ENCODE peak calls at places on chromosomes 3 and 15, in nine cellular contexts. L is upper lobe of right lung; O is body of pancreas; D is effector memory CD4-positive, alpha-beta T cell; G is Peyer's patch; A is gastrocnemius medialis; U is H9; M is heart right ventricle; Y is stomach. K is an unnamed sample.
A peak's percentile ranks its signal among the peaks of the same experiment; 100 is the strongest.

GRCh38 chr15:40702077-40702476 is 7.1 kb downstream of the RAD51 start:
- DNase-seq in D (no peak), O (no peak), A (no peak), M (no peak), Y (no peak), U (no peak), L (no peak), G (no peak), K (no peak)

GRCh38 chr3:15794303-15794771 is 3.4 kb downstream of the ANKRD28 start:
- DNase-seq in L (no peak), M (no peak), A (no peak), G (no peak), O (no peak), U (no peak), Y (no peak), D (peak; percentile 34), K (no peak)

GRCh38 chr3:112053229-112053628 is 18.7 kb downstream of the TMPRSS7 start:
- DNase-seq in O (no peak), A (no peak), D (no peak), L (no peak), G (no peak), U (no peak), M (no peak), Y (no peak), K (no peak)

GRCh38 chr3:113948015-113948917 is 453 bp downstream of the ZDHHC23 start:
- DNase-seq in O (peak; percentile 61), G (peak; percentile 77), M (peak; percentile 11), L (peak; percentile 79), Y (peak; percentile 52), D (peak; percentile 27), A (no peak), U (peak; percentile 81), K (peak; percentile 68)

GRCh38 chr3:39494781-39495180 is 27.3 kb downstream of the MOBP start:
- DNase-seq in U (no peak), M (no peak), L (no peak), D (no peak), Y (no peak), O (no peak), A (no peak), G (no peak), K (no peak)

GRCh38 chr3:71787851-71788405 is 3.0 kb upstream of the PROK2 start:
- DNase-seq in L (no peak), Y (no peak), G (no peak), U (no peak), D (no peak), O (no peak), A (no peak), M (no peak), K (no peak)

GRCh38 chr15:88913850-88914169 is 631 bp upstream of the MFGE8 start:
- DNase-seq in G (no peak), Y (no peak), O (no peak), U (no peak), M (no peak), A (no peak), D (no peak), L (no peak), K (no peak)

GRCh38 chr3:178671261-178672191 is 135.3 kb downstream of the KCNMB2 start:
- DNase-seq in M (no peak), O (no peak), G (no peak), Y (no peak), L (no peak), A (no peak), D (no peak), U (no peak), K (no peak)

GRCh38 chr3:46643701-46644100 is 31.4 kb downstream of the FAM240A start:
- DNase-seq in D (no peak), Y (no peak), M (no peak), L (no peak), G (no peak), U (no peak), A (no peak), O (no peak), K (no peak)

GRCh38 chr3:116815831-116816588 is 106.4 kb downstream of the TUSC7 start:
- DNase-seq in Y (no peak), A (no peak), L (no peak), O (peak; percentile 19), U (no peak), G (no peak), M (no peak), D (no peak), K (peak; percentile 28)

GRCh38 chr3:85030052-85030451 is 71.3 kb downstream of the CADM2 start:
- DNase-seq in A (no peak), Y (no peak), M (no peak), D (no peak), G (no peak), L (no peak), O (no peak), U (no peak), K (no peak)

GRCh38 chr15:29117778-29118177 is 151.8 kb downstream of the NSMCE3 start:
- DNase-seq in D (no peak), O (no peak), Y (no peak), G (no peak), A (no peak), U (no peak), M (no peak), L (no peak), K (no peak)

GRCh38 chr15:29116970-29117700 is 152.5 kb downstream of the NSMCE3 start:
- DNase-seq in D (no peak), G (no peak), Y (no peak), U (no peak), O (no peak), L (no peak), A (no peak), M (no peak), K (no peak)

GRCh38 chr15:29114277-29115092 is 155.1 kb downstream of the NSMCE3 start:
- DNase-seq in U (no peak), O (no peak), A (no peak), Y (no peak), G (no peak), D (no peak), M (no peak), L (no peak), K (no peak)

GRCh38 chr15:29113336-29114276 is 156.0 kb downstream of the NSMCE3 start:
- DNase-seq in U (no peak), D (no peak), M (no peak), A (no peak), G (no peak), L (no peak), Y (no peak), O (no peak), K (no peak)

GRCh38 chr15:29115093-29115991 is 154.3 kb downstream of the NSMCE3 start:
- DNase-seq in U (peak; percentile 71), D (no peak), L (no peak), G (no peak), Y (no peak), M (no peak), A (no peak), O (no peak), K (no peak)
- H3K9me3 ChIP-seq in U (no peaks in the 10 kb centered on the region), D (no peaks in the 10 kb centered on the region), L (no peaks in the 10 kb centered on the region), G (no peaks in the 10 kb centered on the region), Y (no peaks in the 10 kb centered on the region), M (no peaks in the 10 kb centered on the region), A (no peaks in the 10 kb centered on the region), O (no peaks in the 10 kb centered on the region), K (no peaks in the 10 kb centered on the region)

GRCh38 chr3:45597166-45597565 is 2.6 kb downstream of the LIMD1 start:
- DNase-seq in M (peak; percentile 25), Y (peak; percentile 48), A (no peak), O (peak; percentile 63), L (no peak), G (no peak), U (no peak), D (no peak), K (peak; percentile 42)

GRCh38 chr3:45596290-45596791 is 1.8 kb downstream of the LIMD1 start:
- DNase-seq in D (no peak), M (no peak), A (no peak), L (no peak), U (no peak), O (no peak), G (no peak), Y (no peak), K (peak; percentile 43)

GRCh38 chr3:45599424-45599886 is 4.9 kb downstream of the LIMD1 start:
- DNase-seq in D (no peak), G (no peak), U (no peak), Y (peak; percentile 51), A (peak; percentile 82), O (peak; percentile 68), M (peak; percentile 41), L (no peak), K (peak; percentile 60)

GRCh38 chr3:45595364-45596154 is 1.0 kb downstream of the LIMD1 start:
- DNase-seq in M (peak; percentile 48), A (peak; percentile 36), Y (peak; percentile 63), U (no peak), D (no peak), O (peak; percentile 52), G (peak; percentile 70), L (no peak), K (peak; percentile 76)

DNA sequence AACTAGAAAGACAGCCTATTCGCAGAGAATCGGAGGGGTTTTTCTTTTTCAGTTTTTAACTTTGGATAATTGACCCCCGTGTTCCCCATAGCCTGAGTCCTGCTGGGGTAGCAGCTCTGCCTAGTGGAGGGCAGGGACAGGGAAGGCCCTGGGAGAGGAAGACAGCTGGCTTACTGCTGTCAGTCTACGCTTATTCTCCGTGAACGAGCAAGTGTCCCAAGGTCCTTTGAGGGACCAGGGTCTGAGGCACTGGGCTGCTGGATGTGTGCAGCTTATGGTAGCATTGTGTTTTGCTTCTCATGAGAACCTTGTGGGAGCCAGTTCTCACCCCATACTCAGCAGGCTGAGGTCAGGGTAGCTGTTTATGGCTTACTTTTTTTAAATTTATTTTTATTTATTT is 3.0 kb downstream of the LIMD1 start:
- DNase-seq in L (no peak), A (no peak), M (no peak), D (no peak), Y (no peak), U (no peak), G (no peak), O (no peak), K (peak; percentile 25)
- H3K4me1 ChIP-seq in L (peaks cover 67% of the 10 kb centered on the region), A (peaks cover 90% of the 10 kb centered on the region), M (peaks cover 62% of the 10 kb centered on the region), D (peaks cover 55% of the 10 kb centered on the region), Y (peaks cover 71% of the 10 kb centered on the region), U (peaks cover 2% of the 10 kb centered on the region), G (peaks cover 21% of the 10 kb centered on the region), O (peaks cover 84% of the 10 kb centered on the region), K (peaks cover 38% of the 10 kb centered on the region)

DNA sequence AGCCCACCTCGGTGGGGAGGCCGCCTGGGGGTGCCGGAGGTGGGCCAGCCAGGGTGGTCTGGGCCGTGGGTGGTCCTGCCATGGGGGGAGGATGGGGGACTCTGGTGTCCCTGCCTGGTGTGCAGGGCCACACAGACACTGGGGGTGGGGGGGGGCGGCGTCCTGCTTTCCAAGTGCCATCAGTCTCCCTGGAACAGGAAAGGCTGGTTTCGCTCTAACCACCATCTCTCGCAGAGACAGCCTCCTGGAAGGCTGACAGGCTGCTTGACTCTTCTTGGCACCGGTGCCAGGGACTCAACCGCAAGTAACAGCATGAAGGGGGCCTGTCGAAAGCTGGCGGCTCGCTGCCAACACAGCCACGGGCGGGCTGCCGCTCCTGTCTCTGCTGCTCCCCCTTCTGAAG is 40.3 kb downstream of the RGMA start:
- DNase-seq in G (no peak), L (peak; percentile 86), U (no peak), Y (no peak), O (peak; percentile 37), A (no peak), D (no peak), M (no peak), K (no peak)
- H3K27ac ChIP-seq in G (no peak overlapping the region), L (no peak overlapping the region), U (no peak overlapping the region), Y (peak overlapping the region; percentile 37), O (no peak overlapping the region), A (peak overlapping the region; percentile 59), D (no peak overlapping the region), M (no peak overlapping the region), K (no peak overlapping the region)

DNA sequence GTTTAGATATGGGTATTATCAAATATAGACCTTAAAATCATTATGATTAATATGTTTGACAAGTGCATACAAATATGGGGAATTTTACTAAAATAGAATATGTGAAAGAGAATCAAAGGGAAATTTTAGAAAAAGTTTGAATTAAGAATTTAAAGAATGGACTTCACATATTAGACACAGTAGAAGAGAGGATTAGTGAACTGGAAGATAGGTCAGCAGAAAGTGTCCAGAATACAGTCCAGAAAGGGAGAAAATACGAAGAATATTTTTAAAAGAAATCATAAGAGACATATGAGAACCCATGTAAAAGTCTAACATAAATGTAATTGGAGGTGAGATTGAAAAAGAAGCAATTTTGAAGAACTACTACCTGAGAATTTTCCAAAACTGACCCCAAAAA is 139.9 kb downstream of the DTWD1 start:
- DNase-seq in U (no peak), G (no peak), O (no peak), D (no peak), A (no peak), Y (no peak), L (no peak), M (no peak), K (no peak)
- H3K9me3 ChIP-seq in U (no peaks in the 10 kb centered on the region), G (no peaks in the 10 kb centered on the region), O (peaks cover 18% of the 10 kb centered on the region), D (peaks cover 7% of the 10 kb centered on the region), A (no peaks in the 10 kb centered on the region), Y (peaks cover 17% of the 10 kb centered on the region), L (peaks cover 20% of the 10 kb centered on the region), M (peaks cover 62% of the 10 kb centered on the region), K (no peaks in the 10 kb centered on the region)